ENCODE peak calls at places on chromosomes 3 and 15, in five cellular contexts. I is activated naive CD8-positive, alpha-beta T cell treated with anti-CD3 and anti-CD28 coated beads, Interleukin-2, amount 50 U/mL, for 16 hours; N is globus pallidus; R is GM03348; F is GM12892. O is an unnamed sample.

GRCh38 chr15:74752486-74753395 is 4.1 kb downstream of the CYP1A2 start:
- DNase-seq in R (peak), N (no peak), F (no peak), I (no peak), O (no peak)

GRCh38 chr3:167821248-167821805 is 85.8 kb downstream of the SERPINI1 start:
- DNase-seq in F (no peak), I (no peak), R (no peak), N (no peak), O (no peak)

GRCh38 chr3:143222981-143223380 is 103.4 kb downstream of the CHST2 start:
- DNase-seq in I (no peak), R (no peak), N (no peak), F (no peak), O (no peak)

GRCh38 chr15:27427386-27427785 is 456.4 kb downstream of the GABRG3 start:
- DNase-seq in N (no peak), R (no peak), F (no peak), I (no peak), O (no peak)

GRCh38 chr15:73941044-73941443 is 14.8 kb downstream of the LOXL1 start:
- DNase-seq in I (no peak), N (no peak), R (peak), F (no peak), O (peak)

GRCh38 chr15:63021031-63021430 is 21.5 kb upstream of the TPM1 start:
- DNase-seq in N (no peak), R (no peak), I (no peak), F (no peak), O (no peak)

GRCh38 chr3:54863806-54864205 is 64.1 kb downstream of the LRTM1 start:
- DNase-seq in I (no peak), R (no peak), F (no peak), N (no peak), O (no peak)

GRCh38 chr15:39488498-39488897 is 92.4 kb upstream of the THBS1 start:
- DNase-seq in I (no peak), R (no peak), F (no peak), N (peak), O (no peak)

GRCh38 chr15:43775411-43775965 is 1.3 kb downstream of the ELL3 start:
- DNase-seq in N (no peak), F (no peak), R (no peak), I (no peak), O (peak)

GRCh38 chr15:70875001-70875782 is 17.0 kb downstream of the THAP10 start:
- DNase-seq in R (peak), F (no peak), I (no peak), N (peak), O (no peak)

GRCh38 chr15:68337826-68338225 is 60.3 kb downstream of the FEM1B start:
- DNase-seq in N (no peak), I (no peak), R (no peak), F (no peak), O (no peak)

GRCh38 chr15:76366714-76367113 is 30.1 kb downstream of the ISL2 start:
- DNase-seq in N (no peak), R (no peak), F (no peak), I (no peak), O (no peak)

GRCh38 chr3:53836084-53836872 is 9.9 kb downstream of the CHDH start:
- DNase-seq in I (no peak), F (no peak), R (no peak), N (no peak), O (no peak)

GRCh38 chr3:43522702-43523362 is 99.0 kb downstream of the ANO10 start:
- DNase-seq in I (no peak), N (no peak), F (no peak), R (no peak), O (no peak)

GRCh38 chr15:41284425-41285177 is 47.8 kb downstream of the OIP5 start:
- DNase-seq in I (no peak), F (no peak), R (peak), N (peak), O (peak)

GRCh38 chr15:77974098-77974414 is 103.5 kb downstream of the TBC1D2B start:
- DNase-seq in F (no peak), I (no peak), R (peak), N (peak), O (peak)

GRCh38 chr3:84772841-84773240 is 185.9 kb upstream of the CADM2 start:
- DNase-seq in I (no peak), F (no peak), R (no peak), N (no peak), O (peak)

GRCh38 chr3:174639970-174640369 is 219.2 kb upstream of the NAALADL2 start:
- DNase-seq in I (no peak), N (no peak), R (no peak), F (no peak), O (no peak)

GRCh38 chr3:169815590-169816150 is 3.0 kb upstream of the LRRC34 start:
- DNase-seq in I (no peak), F (no peak), R (no peak), N (no peak), O (no peak)

GRCh38 chr3:112813723-112814171 is 32.9 kb downstream of the CD200R1L start:
- DNase-seq in R (peak), I (no peak), F (no peak), N (peak), O (no peak)

GRCh38 chr3:36763111-36763849 is 1.1 kb downstream of the DCLK3 start:
- DNase-seq in F (no peak), I (no peak), R (no peak), N (no peak), O (no peak)

GRCh38 chr3:74523811-74524210 is 90.6 kb downstream of the CNTN3 start:
- DNase-seq in N (no peak), F (no peak), R (no peak), I (no peak), O (no peak)

GRCh38 chr3:11236588-11237461 is 35.4 kb upstream of the ATG7 start:
- DNase-seq in F (peak), I (peak), N (peak), R (peak), O (peak)

GRCh38 chr3:138914870-138915502 is 32.0 kb downstream of the FOXL2 start:
- DNase-seq in N (no peak), I (no peak), F (no peak), R (no peak), O (no peak)

GRCh38 chr3:23055733-23056376 is 147.3 kb upstream of the UBE2E2 start:
- DNase-seq in R (peak), N (no peak), I (no peak), F (no peak), O (no peak)

GRCh38 chr15:58758141-58758540 is 8.6 kb upstream of the ADAM10 start:
- DNase-seq in I (no peak), F (no peak), R (peak), N (peak), O (no peak)

GRCh38 chr3:141960731-141961130 is 84.3 kb downstream of the ATP1B3 start:
- DNase-seq in N (no peak), I (no peak), F (no peak), R (peak), O (peak)

GRCh38 chr3:48845170-48845569 is 2.5 kb downstream of the PRKAR2A start:
- DNase-seq in F (no peak), N (no peak), R (peak), I (no peak), O (no peak)

O was measured in SJCRH30.